ENCODE peak calls at places on chromosomes 1 and 21, in six cellular contexts. G, W, A, R, T and Z are unnamed samples.

GRCh38 chr1:99685516-99686180 is 39.7 kb downstream of the PALMD start:
- DNase-seq in G (peak), W (no peak), A (peak), R (peak), T (peak), Z (peak)

GRCh38 chr1:30151826-30152225 is 571.6 kb downstream of the MATN1 start:
- DNase-seq in G (no peak), W (no peak), A (no peak), R (no peak), T (no peak), Z (no peak)

GRCh38 chr1:2368053-2368744 is 23.2 kb downstream of the MORN1 start:
- DNase-seq in G (no peak), W (no peak), A (no peak), R (no peak), T (no peak), Z (no peak)

GRCh38 chr1:220885971-220886370 is 6.7 kb downstream of the HLX start:
- DNase-seq in G (no peak), W (no peak), A (no peak), R (no peak), T (no peak), Z (peak)

GRCh38 chr1:99469641-99470040 is 176.3 kb upstream of the PALMD start:
- DNase-seq in G (no peak), W (no peak), A (no peak), R (no peak), T (no peak), Z (no peak)

GRCh38 chr1:230392920-230393521 is 33.1 kb downstream of the PGBD5 start:
- DNase-seq in G (no peak), W (no peak), A (no peak), R (no peak), T (no peak), Z (no peak)

GRCh38 chr1:157105988-157106812 is 6.6 kb upstream of the ETV3L start:
- DNase-seq in G (no peak), W (peak), A (peak), R (peak), T (no peak), Z (peak)

GRCh38 chr1:33388989-33389771 is 41.7 kb downstream of the PHC2 start:
- DNase-seq in G (no peak), W (no peak), A (peak), R (no peak), T (no peak), Z (no peak)

GRCh38 chr1:221234821-221235220 is 355.6 kb downstream of the HLX start:
- DNase-seq in G (no peak), W (no peak), A (peak), R (no peak), T (no peak), Z (no peak)

GRCh38 chr1:3727825-3728776 is 24.1 kb upstream of the CCDC27 start:
- DNase-seq in G (no peak), W (no peak), A (no peak), R (no peak), T (no peak), Z (no peak)

GRCh38 chr1:187047298-187047697 is 218.5 kb downstream of the PLA2G4A start:
- DNase-seq in G (no peak), W (no peak), A (no peak), R (no peak), T (no peak), Z (no peak)

GRCh38 chr1:41719590-41719989 is 199.1 kb downstream of the HIVEP3 start:
- DNase-seq in G (no peak), W (no peak), A (no peak), R (no peak), T (no peak), Z (no peak)

GRCh38 chr1:61047061-61047460 is 35.3 kb upstream of the NFIA start:
- DNase-seq in G (no peak), W (no peak), A (no peak), R (no peak), T (no peak), Z (no peak)

GRCh38 chr1:109792056-109792831 is 28.5 kb upstream of the EPS8L3 start:
- DNase-seq in G (peak), W (peak), A (peak), R (no peak), T (peak), Z (no peak)

GRCh38 chr1:65259816-65260215 is 49.5 kb upstream of the DNAJC6 start:
- DNase-seq in G (no peak), W (no peak), A (no peak), R (no peak), T (no peak), Z (no peak)

GRCh38 chr1:197736689-197737088 is 38.6 kb downstream of the DENND1B start:
- DNase-seq in G (no peak), W (no peak), A (peak), R (no peak), T (no peak), Z (no peak)

GRCh38 chr1:234887026-234887910 is 241.4 kb downstream of the TOMM20 start:
- DNase-seq in G (peak), W (no peak), A (no peak), R (no peak), T (no peak), Z (no peak)

DNA sequence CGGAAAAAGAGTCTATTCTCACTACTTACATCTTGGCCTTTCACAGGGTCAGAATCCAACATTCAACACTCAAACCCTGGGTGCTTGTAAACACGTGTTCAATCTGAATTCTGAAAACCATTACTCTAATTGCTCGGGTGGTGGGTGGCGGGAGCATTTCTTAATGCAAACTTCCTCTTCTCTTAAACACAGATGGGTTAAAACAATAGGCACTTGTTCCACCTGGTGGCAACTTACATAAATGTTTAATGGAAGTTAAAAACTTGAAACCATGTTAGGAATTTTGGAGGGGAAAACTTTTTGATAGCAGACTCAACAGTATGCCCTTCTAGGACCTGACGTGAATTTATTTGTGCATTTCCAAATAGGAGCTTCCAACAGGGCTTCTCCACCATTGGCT is 23.4 kb upstream of the TDRD10 start:
- DNase-seq in G (no peak), W (no peak), A (peak), R (no peak), T (no peak), Z (peak)
- TF ChIP-seq CTCF in G (no peak), W (peak), A (no peak), R (no peak), T (no peak), Z (peak)

DNA sequence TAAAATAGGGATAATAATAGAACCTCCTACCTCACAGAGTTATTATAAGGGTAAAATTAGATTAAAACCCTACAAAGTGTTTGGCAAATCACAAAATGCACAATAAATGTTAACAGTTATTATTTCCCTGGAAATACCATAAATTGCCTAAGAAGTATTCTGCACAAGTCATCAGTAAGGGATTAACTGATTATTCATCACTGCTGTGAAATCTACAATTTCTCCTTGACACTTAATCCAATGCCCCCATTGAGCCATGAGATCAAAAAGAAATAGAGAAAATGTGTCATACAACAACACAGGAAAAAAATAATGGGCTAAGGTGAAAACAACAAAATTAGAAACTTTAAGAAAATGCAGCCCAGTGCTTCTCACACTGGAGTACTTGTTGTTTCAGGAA is 6.7 kb upstream of the SEC16B start:
- DNase-seq in G (no peak), W (no peak), A (no peak), R (no peak), T (no peak), Z (no peak)
- TF ChIP-seq CTCF in G (no peak), W (no peak), A (no peak), R (no peak), T (no peak), Z (no peak)

DNA sequence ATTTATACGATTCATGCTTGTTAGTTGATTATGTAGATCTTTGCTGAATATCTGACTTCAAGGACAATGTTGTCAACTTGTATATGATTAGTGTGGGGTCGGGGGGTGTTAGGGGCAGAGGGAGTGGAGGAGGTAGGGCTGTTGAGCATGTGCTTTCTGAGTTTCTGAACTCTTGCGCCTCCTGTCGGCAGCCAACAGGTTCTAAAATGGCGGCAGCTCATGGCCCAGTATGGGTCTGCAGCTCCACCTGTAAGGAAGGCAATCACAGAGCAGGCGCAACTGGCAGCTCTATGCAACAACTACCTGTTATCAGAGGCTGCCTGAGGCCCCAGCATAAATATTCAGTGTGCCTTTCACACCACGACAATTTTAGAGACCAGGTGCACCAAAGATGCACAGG is 205.8 kb upstream of the PLXNA2 start:
- DNase-seq in G (no peak), W (no peak), A (no peak), R (no peak), T (no peak), Z (no peak)
- TF ChIP-seq CTCF in G (no peak), W (no peak), A (no peak), R (no peak), T (no peak), Z (no peak)

DNA sequence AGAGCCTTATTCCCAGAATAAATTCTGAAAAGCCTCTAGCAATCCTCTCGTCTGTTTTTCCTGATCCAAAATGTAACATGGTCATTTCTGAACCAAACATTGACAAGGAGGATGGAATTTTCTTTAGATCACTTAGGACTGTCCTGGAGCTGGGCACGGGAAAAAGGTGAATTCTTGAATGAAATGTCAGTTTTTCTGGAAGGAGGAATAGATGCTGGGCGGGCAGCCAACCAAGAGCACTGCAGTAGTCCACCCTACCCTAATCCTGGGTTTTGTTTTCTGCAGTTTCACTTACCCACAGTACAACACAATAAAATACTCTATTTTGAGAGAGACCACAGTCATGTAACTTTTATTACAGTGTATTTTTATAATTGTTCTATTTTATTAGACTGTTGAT is 20.9 kb downstream of the RIT1 start:
- DNase-seq in G (no peak), W (no peak), A (no peak), R (no peak), T (no peak), Z (no peak)
- TF ChIP-seq CTCF in G (no peak), W (no peak), A (no peak), R (no peak), T (no peak), Z (no peak)

DNA sequence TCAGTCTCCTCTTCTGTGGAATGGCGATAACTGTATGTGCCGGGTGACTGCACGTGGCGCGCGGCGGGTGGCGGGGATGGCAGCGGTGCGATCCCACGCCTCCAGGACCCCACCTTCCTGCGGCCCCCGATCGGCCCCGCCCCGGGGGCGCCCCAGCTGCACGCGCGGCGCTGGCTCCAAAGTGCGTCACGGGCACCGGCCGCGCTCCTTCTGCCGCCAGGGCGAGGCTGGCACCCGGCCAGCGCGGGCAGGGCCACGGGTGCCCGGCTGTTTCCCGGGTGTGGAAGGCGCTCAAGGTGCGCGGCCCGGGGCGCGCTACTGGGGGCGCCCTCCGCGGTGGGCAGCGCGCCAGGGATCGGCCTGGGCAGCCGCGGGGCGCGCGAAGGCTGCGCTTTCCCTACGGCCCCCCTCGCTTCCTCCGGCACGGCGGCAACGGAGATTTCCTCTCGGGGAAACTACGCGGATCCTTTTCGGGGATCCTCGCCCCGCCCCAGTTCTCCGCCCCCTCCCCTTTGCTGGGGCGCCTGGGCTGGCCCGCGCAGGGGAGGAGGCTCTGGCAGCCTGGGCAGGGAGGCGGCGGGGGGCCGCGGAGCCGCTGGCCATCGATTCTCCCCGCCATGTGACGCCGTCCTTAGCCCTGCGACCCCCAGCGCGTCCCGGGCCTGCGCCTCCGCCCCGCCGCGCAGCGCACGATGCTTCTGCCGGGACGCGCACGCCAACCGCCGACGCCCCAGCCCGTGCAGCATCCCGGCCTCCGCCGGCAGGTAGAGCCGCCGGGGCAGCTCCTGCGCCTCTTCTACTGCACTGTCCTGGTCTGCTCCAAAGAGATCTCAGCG is at the start of gene EVA1C:
- DNase-seq in G (peak), W (no peak), A (peak), R (peak), T (no peak), Z (no peak)
- TF ChIP-seq CTCF in G (no peak), W (no peak), A (no peak), R (no peak), T (no peak), Z (no peak)

GRCh38 chr1:200311256-200311655 is 98.6 kb downstream of the ZNF281 start:
- DNase-seq in G (no peak), W (no peak), A (no peak), R (no peak), T (no peak), Z (no peak)

GRCh38 chr1:200314085-200314750 is 95.6 kb downstream of the ZNF281 start:
- DNase-seq in G (no peak), W (no peak), A (peak), R (no peak), T (no peak), Z (no peak)

GRCh38 chr1:200307755-200308066 is 102.1 kb downstream of the ZNF281 start:
- DNase-seq in G (no peak), W (no peak), A (no peak), R (no peak), T (no peak), Z (no peak)

GRCh38 chr1:200306954-200307754 is 102.7 kb downstream of the ZNF281 start:
- DNase-seq in G (peak), W (no peak), A (peak), R (peak), T (no peak), Z (peak)

DNA sequence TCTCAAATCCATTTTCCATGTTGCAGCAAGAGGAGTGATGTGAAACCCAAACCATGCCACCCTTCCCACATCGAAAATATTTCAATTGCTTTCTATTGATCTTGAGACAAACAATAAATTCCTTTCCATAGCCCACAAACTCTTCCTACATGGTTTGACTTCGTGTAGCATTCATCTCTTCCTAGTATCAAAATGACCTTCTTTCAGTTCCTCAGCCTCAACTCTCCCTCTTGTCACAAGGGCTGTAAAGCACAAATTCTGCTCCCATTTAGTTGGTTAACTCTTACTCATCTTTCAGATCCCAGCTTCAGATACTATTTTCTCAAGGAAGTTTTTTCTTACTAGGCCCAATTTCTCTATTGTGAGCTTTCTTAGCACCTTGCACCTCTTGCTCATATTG is 99.0 kb downstream of the ZNF281 start:
- DNase-seq in G (no peak), W (no peak), A (no peak), R (no peak), T (no peak), Z (no peak)
- TF ChIP-seq CTCF in G (no peak), W (no peak), A (no peak), R (no peak), T (no peak), Z (no peak)

DNA sequence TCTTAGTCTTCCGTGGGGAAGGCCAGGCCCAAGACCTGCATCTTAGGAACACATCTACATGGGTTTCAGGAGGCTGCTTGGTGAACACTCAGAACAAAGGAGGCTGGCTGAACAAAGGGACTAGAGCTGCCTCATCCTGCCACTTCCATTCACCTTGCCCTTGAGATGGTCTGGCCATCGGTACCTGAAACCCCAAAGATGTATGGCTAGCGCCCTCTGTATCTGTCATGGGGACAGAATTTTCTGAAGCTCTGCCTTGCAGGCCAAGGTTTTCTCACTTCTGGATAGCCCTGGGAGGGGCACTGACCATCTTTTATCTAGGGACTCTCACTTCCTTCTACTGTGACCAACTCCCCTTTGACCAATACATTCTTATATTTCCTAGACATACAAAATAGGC is 55.4 kb upstream of the GRIK3 start:
- DNase-seq in G (no peak), W (no peak), A (no peak), R (no peak), T (no peak), Z (no peak)
- TF ChIP-seq CTCF in G (no peak), W (no peak), A (no peak), R (no peak), T (no peak), Z (no peak)

GRCh38 chr1:209652121-209652742 is at the start of gene LAMB3:
- DNase-seq in G (no peak), W (no peak), A (no peak), R (no peak), T (no peak), Z (no peak)
- TF ChIP-seq CTCF in G (no peak), W (no peak), A (no peak), R (no peak), T (no peak), Z (no peak)